ENCODE peak calls at places on chromosomes 2 and 18, in ten cellular contexts. O, B, D, U, R, Z, N, I, Y and F are unnamed samples.

GRCh38 chr18:38256366-38256765 is 690.8 kb upstream of the CELF4 start:
- DNase-seq in O (no peak), B (no peak), D (no peak), U (no peak), R (peak; percentile 11), Z (no peak), N (no peak), I (no peak), Y (no peak), F (no peak)

GRCh38 chr18:46711444-46711863 is 45.4 kb downstream of the ST8SIA5 start:
- DNase-seq in O (no peak), B (no peak), D (no peak), U (no peak), R (no peak), Z (peak; percentile 33), N (no peak), I (no peak), Y (no peak), F (no peak)

GRCh38 chr18:13809025-13809384 is 14.9 kb upstream of the MC5R start:
- DNase-seq in O (no peak), B (no peak), D (no peak), U (no peak), R (no peak), Z (no peak), N (no peak), I (no peak), Y (no peak), F (no peak)

GRCh38 chr2:82139979-82140611 is 1835.5 kb upstream of the LRRTM1 start:
- DNase-seq in O (no peak), B (no peak), D (no peak), U (no peak), R (peak; percentile 56), Z (no peak), N (no peak), I (no peak), Y (no peak), F (no peak)

GRCh38 chr2:155035246-155035645 is 336.8 kb downstream of the KCNJ3 start:
- DNase-seq in O (no peak), B (no peak), D (no peak), U (no peak), R (no peak), Z (no peak), N (no peak), I (no peak), Y (no peak), F (no peak)

GRCh38 chr2:236642584-236643291 is 73.1 kb downstream of the ACKR3 start:
- DNase-seq in O (peak; percentile 62), B (peak; percentile 37), D (peak; percentile 100), U (peak; percentile 100), R (peak; percentile 85), Z (no peak), N (peak; percentile 2), I (no peak), Y (no peak), F (peak; percentile 78)

GRCh38 chr2:129142465-129142864 is 823.8 kb upstream of the HS6ST1 start:
- DNase-seq in O (no peak), B (no peak), D (no peak), U (no peak), R (no peak), Z (no peak), N (no peak), I (no peak), Y (no peak), F (no peak)

GRCh38 chr2:133885847-133886246 is 317.6 kb upstream of the NCKAP5 start:
- DNase-seq in O (no peak), B (no peak), D (no peak), U (peak; percentile 6), R (peak; percentile 61), Z (no peak), N (no peak), I (no peak), Y (no peak), F (peak; percentile 5)

GRCh38 chr2:108806362-108806761 is 19.8 kb downstream of the CCDC138 start:
- DNase-seq in O (no peak), B (no peak), D (no peak), U (no peak), R (no peak), Z (no peak), N (no peak), I (no peak), Y (no peak), F (no peak)

GRCh38 chr2:222504714-222505113 is 80.4 kb downstream of the SGPP2 start:
- DNase-seq in O (no peak), B (no peak), D (no peak), U (no peak), R (no peak), Z (peak; percentile 59), N (no peak), I (no peak), Y (no peak), F (no peak)

GRCh38 chr2:201680743-201681142 is 17.7 kb downstream of the MPP4 start:
- DNase-seq in O (no peak), B (no peak), D (no peak), U (no peak), R (no peak), Z (peak; percentile 22), N (no peak), I (peak; percentile 19), Y (peak; percentile 51), F (no peak)
- TF ChIP-seq CTCF in O (peak; percentile 23), B (peak; percentile 36), D (peak; percentile 25), U (peak; percentile 21), R (peak; percentile 48), Z (peak; percentile 46), N (peak; percentile 66), I (peak; percentile 26), Y (peak; percentile 42), F (peak; percentile 73)

DNA sequence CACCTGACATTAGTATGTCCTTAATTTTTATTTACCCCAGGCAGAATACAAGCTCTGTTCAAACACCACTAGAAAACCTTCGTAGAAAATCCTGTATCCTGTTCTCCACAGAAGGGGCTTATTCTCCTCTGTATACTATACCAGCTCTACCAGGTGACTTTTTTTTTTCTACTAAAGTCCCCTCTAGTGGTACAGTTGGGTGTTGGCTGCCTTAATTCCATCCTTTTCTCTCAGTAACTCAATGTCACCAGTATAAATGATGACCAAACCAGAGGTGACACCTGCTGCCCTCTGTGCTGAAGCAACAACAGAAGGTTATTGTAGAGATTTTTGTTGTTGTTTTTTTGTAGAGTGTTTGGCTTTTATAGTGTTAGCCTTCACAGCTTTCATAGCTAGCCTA is 1322.0 kb downstream of the LRP1B start:
- DNase-seq in O (no peak), B (no peak), D (no peak), U (no peak), R (no peak), Z (no peak), N (no peak), I (no peak), Y (no peak), F (no peak)
- TF ChIP-seq CTCF in O (no peak), B (peak; percentile 14), D (peak; percentile 19), U (no peak), R (no peak), Z (no peak), N (no peak), I (no peak), Y (no peak), F (no peak)

DNA sequence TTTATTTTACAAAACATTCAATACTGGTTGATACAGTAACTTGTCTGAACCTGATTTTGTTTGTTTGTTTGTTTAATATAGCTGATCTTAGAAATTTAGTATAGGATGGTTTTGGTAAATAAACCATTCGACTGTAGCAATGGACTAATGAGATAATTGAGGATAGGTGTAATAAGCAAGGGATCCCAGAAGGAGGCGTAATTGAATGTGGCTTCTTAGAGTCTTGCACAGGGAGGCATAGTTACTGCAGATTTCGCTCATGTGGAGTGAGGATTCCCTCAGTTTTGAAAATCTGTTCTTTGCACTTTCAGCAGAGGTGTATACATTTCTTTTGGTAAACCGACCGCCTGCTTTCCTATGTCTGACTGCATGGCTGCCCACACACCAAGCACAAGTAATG is 709.6 kb downstream of the SOCS6 start:
- DNase-seq in O (no peak), B (no peak), D (peak; percentile 39), U (no peak), R (no peak), Z (no peak), N (no peak), I (no peak), Y (no peak), F (no peak)
- TF ChIP-seq CTCF in O (no peak), B (peak; percentile 13), D (peak; percentile 40), U (no peak), R (no peak), Z (no peak), N (peak; percentile 21), I (no peak), Y (peak; percentile 17), F (no peak)

DNA sequence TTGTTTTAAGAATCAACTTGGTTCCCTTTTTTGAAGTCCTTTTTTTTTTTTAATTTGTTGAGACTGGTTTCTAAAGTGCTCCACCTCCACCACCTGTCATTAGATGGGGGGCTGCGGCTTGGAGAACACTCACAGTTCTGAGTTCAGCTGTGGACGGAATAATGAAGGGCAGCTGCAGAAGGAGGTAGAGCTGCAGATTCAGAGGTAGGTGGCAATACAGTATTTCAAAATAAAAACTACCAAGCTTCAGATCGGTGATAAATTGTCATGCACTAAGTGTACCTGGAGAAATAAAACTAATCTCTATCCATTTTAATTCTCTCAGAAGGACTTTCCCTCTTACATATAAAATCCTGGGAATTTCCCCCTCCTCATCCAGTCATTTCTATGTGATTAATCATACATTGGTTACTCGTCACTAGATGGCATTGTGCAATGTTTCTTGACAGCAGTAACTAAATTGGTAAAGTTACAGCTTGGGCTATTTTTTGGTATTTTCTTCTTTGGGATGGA is 81.1 kb upstream of the SLC39A10 start:
- DNase-seq in O (no peak), B (no peak), D (peak; percentile 96), U (peak; percentile 89), R (peak; percentile 83), Z (peak; percentile 43), N (no peak), I (peak; percentile 48), Y (no peak), F (no peak)
- TF ChIP-seq CTCF in O (no peak), B (no peak), D (no peak), U (no peak), R (no peak), Z (peak; percentile 25), N (peak; percentile 60), I (peak; percentile 36), Y (no peak), F (no peak)

DNA sequence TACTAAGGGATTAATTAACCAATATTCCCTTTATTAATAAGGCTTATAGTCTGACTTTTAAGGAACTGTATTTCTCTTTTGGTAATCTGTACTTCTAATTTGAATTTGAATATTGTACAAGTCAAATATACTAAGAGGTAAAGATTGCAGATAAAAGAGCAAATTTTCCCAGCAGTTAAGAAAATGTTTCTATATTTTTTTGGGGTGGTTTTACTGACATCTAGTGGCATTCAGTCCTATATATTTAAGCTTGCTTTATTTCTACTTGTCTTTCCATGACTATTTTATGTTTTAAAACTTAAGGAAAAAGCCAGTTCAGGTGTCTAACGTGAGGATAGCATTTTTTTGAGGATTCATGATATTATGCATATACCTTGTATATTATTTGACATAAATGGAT is 41.6 kb downstream of the TDRD15 start:
- DNase-seq in O (no peak), B (no peak), D (no peak), U (no peak), R (no peak), Z (no peak), N (no peak), I (no peak), Y (no peak), F (no peak)
- TF ChIP-seq CTCF in O (peak; percentile 18), B (peak; percentile 27), D (no peak), U (no peak), R (peak; percentile 17), Z (no peak), N (peak; percentile 26), I (no peak), Y (no peak), F (no peak)

GRCh38 chr2:232999354-232999753 is 13.7 kb downstream of the NGEF start:
- DNase-seq in O (no peak), B (no peak), D (no peak), U (no peak), R (no peak), Z (no peak), N (no peak), I (no peak), Y (no peak), F (no peak)
- TF ChIP-seq CTCF in O (no peak), B (no peak), D (no peak), U (no peak), R (no peak), Z (no peak), N (no peak), I (no peak), Y (no peak), F (no peak)